ENCODE peak calls at places on chromosomes 3 and 15, in six cellular contexts. One of them, this sample, is unnamed. For H3K36me3, the result is how much of the 10 kb centered on the place peaks cover.

GRCh38 chr3:124784686-124785382 is 54.6 kb downstream of the UMPS start:
- DNase-seq in Peyer's patch: no peak
- DNase-seq in mesenchymal stem cell: no peak
- DNase-seq in lung: no peak
- DNase-seq in adipocyte: no peak
- DNase-seq in PC-3: no peak
- DNase-seq in this sample: no peak

GRCh38 chr3:101809178-101810022 is 30.4 kb downstream of the NXPE3 start:
- DNase-seq in Peyer's patch: no peak
- DNase-seq in mesenchymal stem cell: peak
- DNase-seq in lung: no peak
- DNase-seq in adipocyte: peak
- DNase-seq in PC-3: peak
- DNase-seq in this sample: peak

GRCh38 chr3:127038476-127038875 is 55.6 kb downstream of the PLXNA1 start:
- DNase-seq in Peyer's patch: peak
- DNase-seq in mesenchymal stem cell: no peak
- DNase-seq in lung: no peak
- DNase-seq in adipocyte: no peak
- DNase-seq in PC-3: no peak
- DNase-seq in this sample: no peak

GRCh38 chr15:57316451-57316850 is 59.9 kb upstream of the CGNL1 start:
- DNase-seq in Peyer's patch: no peak
- DNase-seq in mesenchymal stem cell: no peak
- DNase-seq in lung: no peak
- DNase-seq in adipocyte: no peak
- DNase-seq in PC-3: no peak
- DNase-seq in this sample: no peak

GRCh38 chr15:70826634-70827033 is 27.3 kb downstream of the LARP6 start:
- DNase-seq in Peyer's patch: no peak
- DNase-seq in mesenchymal stem cell: peak
- DNase-seq in lung: peak
- DNase-seq in adipocyte: peak
- DNase-seq in PC-3: peak
- DNase-seq in this sample: no peak

GRCh38 chr3:119885746-119886530 is 104.0 kb downstream of the NR1I2 start:
- DNase-seq in Peyer's patch: no peak
- DNase-seq in mesenchymal stem cell: peak
- DNase-seq in lung: no peak
- DNase-seq in adipocyte: no peak
- DNase-seq in PC-3: no peak
- DNase-seq in this sample: no peak

GRCh38 chr3:37071921-37072320 is 78.6 kb downstream of the MLH1 start:
- DNase-seq in Peyer's patch: no peak
- DNase-seq in mesenchymal stem cell: peak
- DNase-seq in lung: no peak
- DNase-seq in adipocyte: peak
- DNase-seq in PC-3: no peak
- DNase-seq in this sample: no peak

GRCh38 chr3:190048831-190049541 is 71.7 kb downstream of the P3H2 start:
- DNase-seq in Peyer's patch: no peak
- DNase-seq in mesenchymal stem cell: peak
- DNase-seq in lung: no peak
- DNase-seq in adipocyte: peak
- DNase-seq in PC-3: peak
- DNase-seq in this sample: no peak

GRCh38 chr3:16511561-16512434 is 1.7 kb downstream of the RFTN1 start:
- DNase-seq in Peyer's patch: no peak
- DNase-seq in mesenchymal stem cell: peak
- DNase-seq in lung: peak
- DNase-seq in adipocyte: peak
- DNase-seq in PC-3: no peak
- DNase-seq in this sample: peak

GRCh38 chr3:115478359-115478758 is 145.0 kb upstream of the GAP43 start:
- DNase-seq in Peyer's patch: no peak
- DNase-seq in mesenchymal stem cell: no peak
- DNase-seq in lung: no peak
- DNase-seq in adipocyte: no peak
- DNase-seq in PC-3: no peak
- DNase-seq in this sample: no peak

GRCh38 chr15:25548600-25548999 is 109.8 kb upstream of the UBE3A start:
- DNase-seq in Peyer's patch: no peak
- DNase-seq in mesenchymal stem cell: no peak
- DNase-seq in lung: no peak
- DNase-seq in adipocyte: no peak
- DNase-seq in PC-3: no peak
- DNase-seq in this sample: no peak

GRCh38 chr15:83610132-83610531 is 43.8 kb upstream of the ADAMTSL3 start:
- DNase-seq in Peyer's patch: no peak
- DNase-seq in mesenchymal stem cell: no peak
- DNase-seq in lung: no peak
- DNase-seq in adipocyte: no peak
- DNase-seq in PC-3: no peak
- DNase-seq in this sample: no peak

GRCh38 chr15:90598053-90598577 is 68.4 kb downstream of the CRTC3 start:
- DNase-seq in Peyer's patch: peak
- DNase-seq in mesenchymal stem cell: peak
- DNase-seq in lung: peak
- DNase-seq in adipocyte: no peak
- DNase-seq in PC-3: no peak
- DNase-seq in this sample: peak

GRCh38 chr3:178096955-178097354 is 439.3 kb upstream of the KCNMB2 start:
- DNase-seq in Peyer's patch: no peak
- DNase-seq in mesenchymal stem cell: no peak
- DNase-seq in lung: no peak
- DNase-seq in adipocyte: no peak
- DNase-seq in PC-3: no peak
- DNase-seq in this sample: no peak

GRCh38 chr3:132448211-132448961 is 31.1 kb downstream of the DNAJC13 start:
- DNase-seq in Peyer's patch: no peak
- DNase-seq in mesenchymal stem cell: peak
- DNase-seq in lung: no peak
- DNase-seq in adipocyte: no peak
- DNase-seq in PC-3: no peak
- DNase-seq in this sample: no peak

GRCh38 chr3:16257304-16257703 is 7.4 kb downstream of the DPH3 start:
- DNase-seq in Peyer's patch: no peak
- DNase-seq in mesenchymal stem cell: no peak
- DNase-seq in lung: no peak
- DNase-seq in adipocyte: no peak
- DNase-seq in PC-3: no peak
- DNase-seq in this sample: no peak

GRCh38 chr3:156291269-156292123 is 171.1 kb downstream of the KCNAB1 start:
- DNase-seq in Peyer's patch: no peak
- DNase-seq in mesenchymal stem cell: peak
- DNase-seq in lung: no peak
- DNase-seq in adipocyte: peak
- DNase-seq in PC-3: no peak
- DNase-seq in this sample: no peak

DNA sequence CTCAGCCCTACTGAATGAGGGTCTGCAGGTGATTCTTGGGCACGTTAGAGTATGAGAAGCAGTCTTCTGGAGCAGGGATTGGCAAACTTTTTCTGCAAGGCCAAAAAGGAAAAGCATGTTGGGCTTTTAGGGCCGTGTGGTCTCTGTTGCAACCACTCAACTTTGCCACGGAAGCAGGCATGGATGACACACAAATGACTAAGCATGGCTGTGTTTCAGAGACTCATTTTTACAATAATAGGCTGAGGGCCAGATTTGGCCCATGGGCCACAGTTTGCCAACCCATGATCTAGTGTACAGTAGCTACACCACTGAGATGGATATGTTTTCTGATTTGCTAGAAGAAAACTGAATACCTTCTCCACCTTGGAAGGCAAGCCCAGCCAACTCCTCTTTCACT is 66.1 kb upstream of the PRICKLE2 start:
- DNase-seq in Peyer's patch: no peak
- DNase-seq in mesenchymal stem cell: peak
- DNase-seq in lung: no peak
- DNase-seq in adipocyte: peak
- DNase-seq in PC-3: peak
- DNase-seq in this sample: no peak
- H3K4me3 ChIP-seq in Peyer's patch: no peak
- H3K4me3 ChIP-seq in mesenchymal stem cell: peak
- H3K4me3 ChIP-seq in lung: no peak
- H3K4me3 ChIP-seq in adipocyte: peak
- H3K4me3 ChIP-seq in PC-3: no peak
- H3K4me3 ChIP-seq in this sample: no peak

GRCh38 chr3:11349466-11349865 is 77.3 kb downstream of the ATG7 start:
- DNase-seq in Peyer's patch: no peak
- DNase-seq in mesenchymal stem cell: no peak
- DNase-seq in lung: no peak
- DNase-seq in adipocyte: peak
- DNase-seq in PC-3: peak
- DNase-seq in this sample: no peak
- H3K36me3 ChIP-seq in Peyer's patch: under half
- H3K36me3 ChIP-seq in mesenchymal stem cell: under half
- H3K36me3 ChIP-seq in lung: under half
- H3K36me3 ChIP-seq in adipocyte: under half
- H3K36me3 ChIP-seq in PC-3: under half
- H3K36me3 ChIP-seq in this sample: under half

DNA sequence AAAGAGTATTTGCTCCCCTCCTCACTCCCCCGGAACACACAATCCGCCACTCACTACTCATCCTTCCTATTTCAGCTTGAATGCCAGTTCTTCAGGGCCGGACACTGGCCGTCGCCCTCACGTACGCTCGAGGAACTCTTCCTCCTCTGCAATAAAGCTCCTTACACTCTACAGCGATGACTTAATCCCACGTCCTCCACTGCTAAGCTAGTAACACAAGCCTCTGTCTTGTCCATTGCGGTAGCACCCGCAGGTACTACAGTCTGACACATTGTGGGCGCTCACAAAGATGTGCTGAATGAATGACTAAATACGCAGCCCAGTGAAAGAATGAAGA is 625 bp upstream of the EPHB3 start:
- DNase-seq in Peyer's patch: no peak
- DNase-seq in mesenchymal stem cell: no peak
- DNase-seq in lung: no peak
- DNase-seq in adipocyte: no peak
- DNase-seq in PC-3: peak
- DNase-seq in this sample: no peak
- H3K4me3 ChIP-seq in Peyer's patch: peak
- H3K4me3 ChIP-seq in mesenchymal stem cell: peak
- H3K4me3 ChIP-seq in lung: no peak
- H3K4me3 ChIP-seq in adipocyte: peak
- H3K4me3 ChIP-seq in PC-3: peak
- H3K4me3 ChIP-seq in this sample: no peak

GRCh38 chr3:9390265-9390888 is 7.0 kb upstream of the SETD5 start:
- DNase-seq in Peyer's patch: no peak
- DNase-seq in mesenchymal stem cell: no peak
- DNase-seq in lung: no peak
- DNase-seq in adipocyte: no peak
- DNase-seq in PC-3: no peak
- DNase-seq in this sample: no peak
- H3K36me3 ChIP-seq in Peyer's patch: under half
- H3K36me3 ChIP-seq in mesenchymal stem cell: under half
- H3K36me3 ChIP-seq in lung: under half
- H3K36me3 ChIP-seq in adipocyte: half or more
- H3K36me3 ChIP-seq in PC-3: half or more
- H3K36me3 ChIP-seq in this sample: under half

DNA sequence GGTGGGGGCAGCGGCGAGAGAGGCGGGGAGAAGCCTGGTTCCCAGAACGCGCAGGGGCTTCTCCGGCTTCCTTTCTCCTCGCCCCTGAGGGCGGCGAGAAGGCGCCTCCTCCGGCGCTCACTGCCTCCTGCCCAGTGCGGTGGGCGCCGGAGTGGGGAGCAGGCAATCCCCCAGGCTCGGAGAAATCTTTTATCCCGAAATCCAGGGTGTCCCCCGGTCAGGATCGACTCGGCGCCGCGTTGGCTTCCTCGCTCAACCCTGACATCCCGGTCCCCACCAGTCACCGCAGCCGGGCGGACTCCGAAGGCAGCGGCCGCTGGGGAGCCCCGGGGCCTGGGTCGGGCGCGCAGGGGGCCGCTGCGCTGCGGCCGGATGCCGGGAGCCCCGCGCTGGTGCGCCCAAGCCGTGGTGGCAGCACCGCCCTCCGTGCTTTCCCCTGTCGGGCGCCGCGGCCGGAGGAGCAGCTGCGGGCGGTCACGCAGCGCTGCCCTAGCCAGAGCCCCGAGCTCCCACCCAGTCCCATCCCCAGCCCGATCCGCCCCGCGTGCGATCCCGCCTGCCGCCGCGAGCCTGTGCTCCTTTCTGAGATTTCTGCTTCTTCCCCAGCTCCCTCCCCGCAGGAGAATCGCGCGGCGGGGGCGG is 827 bp upstream of the CACNA2D3 start:
- DNase-seq in Peyer's patch: no peak
- DNase-seq in mesenchymal stem cell: no peak
- DNase-seq in lung: no peak
- DNase-seq in adipocyte: peak
- DNase-seq in PC-3: no peak
- DNase-seq in this sample: no peak
- H3K4me3 ChIP-seq in Peyer's patch: peak
- H3K4me3 ChIP-seq in mesenchymal stem cell: peak
- H3K4me3 ChIP-seq in lung: peak
- H3K4me3 ChIP-seq in adipocyte: peak
- H3K4me3 ChIP-seq in PC-3: no peak
- H3K4me3 ChIP-seq in this sample: peak

DNA sequence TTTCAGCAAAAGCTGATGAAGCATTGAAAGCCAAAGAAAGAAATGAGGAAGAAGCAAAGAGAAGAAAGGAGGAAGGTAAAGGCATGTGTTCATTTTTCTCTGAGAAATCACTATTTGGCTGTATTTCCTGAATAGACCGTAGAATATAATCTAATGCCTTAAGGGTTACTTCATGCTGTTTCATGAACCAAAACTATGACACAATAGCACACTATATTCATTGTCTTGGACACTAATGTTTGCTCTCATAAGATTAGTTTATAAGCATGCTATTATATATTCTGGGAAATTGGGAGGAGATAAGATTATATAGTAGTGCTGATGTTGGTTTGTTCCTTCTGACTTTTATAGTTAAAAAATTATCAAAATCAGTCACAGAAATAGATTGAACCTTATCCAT is 110.1 kb upstream of the MLF1 start:
- DNase-seq in Peyer's patch: no peak
- DNase-seq in mesenchymal stem cell: no peak
- DNase-seq in lung: no peak
- DNase-seq in adipocyte: no peak
- DNase-seq in PC-3: no peak
- DNase-seq in this sample: no peak
- H3K36me3 ChIP-seq in Peyer's patch: under half
- H3K36me3 ChIP-seq in mesenchymal stem cell: under half
- H3K36me3 ChIP-seq in lung: under half
- H3K36me3 ChIP-seq in adipocyte: under half
- H3K36me3 ChIP-seq in PC-3: under half
- H3K36me3 ChIP-seq in this sample: under half

GRCh38 chr3:142962520-142963265 is 781 bp downstream of the PAQR9 start:
- DNase-seq in Peyer's patch: no peak
- DNase-seq in mesenchymal stem cell: no peak
- DNase-seq in lung: no peak
- DNase-seq in adipocyte: no peak
- DNase-seq in PC-3: no peak
- DNase-seq in this sample: no peak
- H3K4me3 ChIP-seq in Peyer's patch: peak
- H3K4me3 ChIP-seq in mesenchymal stem cell: peak
- H3K4me3 ChIP-seq in lung: no peak
- H3K4me3 ChIP-seq in adipocyte: peak
- H3K4me3 ChIP-seq in PC-3: peak
- H3K4me3 ChIP-seq in this sample: peak

GRCh38 chr3:33061782-33062181 is 35.2 kb downstream of the GLB1 start:
- DNase-seq in Peyer's patch: no peak
- DNase-seq in mesenchymal stem cell: peak
- DNase-seq in lung: no peak
- DNase-seq in adipocyte: peak
- DNase-seq in PC-3: no peak
- DNase-seq in this sample: peak
- H3K36me3 ChIP-seq in Peyer's patch: under half
- H3K36me3 ChIP-seq in mesenchymal stem cell: under half
- H3K36me3 ChIP-seq in lung: under half
- H3K36me3 ChIP-seq in adipocyte: half or more
- H3K36me3 ChIP-seq in PC-3: under half
- H3K36me3 ChIP-seq in this sample: under half

This sample was measured in small intestine.